ENCODE peak calls at places on chromosomes 11 and 22, in nine cellular contexts. B, V, T, Z, Q, G, Y, L and U are unnamed samples.

GRCh38 chr22:31952094-31952401 is 7.7 kb downstream of the YWHAH start:
- DNase-seq in B (no peak), L (no peak), V (no peak), Y (no peak), G (no peak), Q (no peak), Z (no peak), T (no peak), U (no peak)

GRCh38 chr22:50563410-50564160 is 866 bp upstream of the SYCE3 start:
- DNase-seq in V (no peak), Z (no peak), Q (no peak), B (no peak), G (no peak), Y (no peak), L (no peak), T (peak; percentile 62), U (no peak)

GRCh38 chr22:36505998-36506635 is 723 bp downstream of the FOXRED2 start:
- DNase-seq in Q (no peak), V (no peak), B (no peak), G (no peak), Y (no peak), L (no peak), Z (no peak), T (no peak), U (no peak)

GRCh38 chr11:17719940-17720795 is 797 bp downstream of the MYOD1 start:
- DNase-seq in Q (peak; percentile 46), G (no peak), V (no peak), L (no peak), T (peak; percentile 52), B (no peak), Z (no peak), Y (no peak), U (no peak)

GRCh38 chr11:62543680-62544444 is 2.7 kb downstream of the AHNAK start:
- DNase-seq in Q (no peak), L (peak; percentile 12), T (no peak), G (no peak), V (no peak), Y (no peak), Z (no peak), B (no peak), U (no peak)

GRCh38 chr22:30420401-30421178 is 5.0 kb upstream of the MTFP1 start:
- DNase-seq in L (no peak), Y (no peak), Z (no peak), T (no peak), V (no peak), G (no peak), Q (no peak), B (no peak), U (no peak)

GRCh38 chr22:48751539-48752437 is 1075.9 kb downstream of the BRD1 start:
- DNase-seq in V (no peak), B (no peak), Z (no peak), T (no peak), Q (no peak), L (no peak), G (no peak), Y (no peak), U (no peak)

GRCh38 chr11:18844753-18845367 is 53.3 kb upstream of the PTPN5 start:
- DNase-seq in Q (peak; percentile 69), T (peak; percentile 57), Z (peak; percentile 77), G (no peak), Y (no peak), L (peak; percentile 28), V (no peak), B (no peak), U (no peak)

GRCh38 chr22:26143801-26144325 is 25.4 kb upstream of the SEZ6L start:
- DNase-seq in L (no peak), V (no peak), Y (no peak), B (no peak), G (no peak), Z (peak; percentile 23), Q (no peak), T (no peak), U (no peak)

GRCh38 chr22:28448625-28449024 is 231.0 kb downstream of the TTC28 start:
- DNase-seq in T (no peak), Y (no peak), B (no peak), G (no peak), L (no peak), Z (no peak), V (no peak), Q (no peak), U (no peak)

GRCh38 chr11:47768090-47768620 is 1.0 kb upstream of the FNBP4 start:
- DNase-seq in Y (peak; percentile 82), G (peak; percentile 86), Q (peak; percentile 61), T (peak; percentile 76), Z (peak; percentile 96), V (no peak), B (no peak), L (peak; percentile 20), U (no peak)